ENCODE peak calls at places on chromosomes 1 and 21, in seven cellular contexts. I is colonic mucosa, O is iris pigment epithelial cell, X is ELR, J is EH, L is NCI-H69, C is heart left ventricle. V is an unnamed sample.

GRCh38 chr1:207579436-207579799 is 65.5 kb upstream of the CR1L start:
- DNase-seq in J (peak; percentile 72), O (peak; percentile 78), X (peak; percentile 80), C (peak; percentile 12), L (peak; percentile 35), I (peak; percentile 40), V (peak; percentile 31)

GRCh38 chr1:3204725-3205124 is 135.7 kb downstream of the PRDM16 start:
- DNase-seq in L (no peak), J (no peak), O (no peak), X (no peak), I (no peak), C (no peak), V (no peak)

GRCh38 chr1:28329395-28330153 is 734 bp downstream of the MED18 start:
- DNase-seq in X (peak; percentile 56), I (peak; percentile 36), O (peak; percentile 48), C (no peak), J (peak; percentile 39), L (peak; percentile 35), V (no peak)

GRCh38 chr1:32729254-32730046 is 26.9 kb upstream of the SYNC start:
- DNase-seq in X (peak; percentile 22), L (peak; percentile 72), C (no peak), O (no peak), J (no peak), I (no peak), V (no peak)

GRCh38 chr21:41361786-41362604 is at the start of gene MX2:
- DNase-seq in O (peak; percentile 47), C (peak; percentile 81), I (peak; percentile 61), L (no peak), J (peak; percentile 89), X (peak; percentile 76), V (peak; percentile 68)

GRCh38 chr1:61318319-61319125 is 236.2 kb downstream of the NFIA start:
- DNase-seq in X (peak; percentile 33), J (peak; percentile 64), C (peak; percentile 24), I (no peak), O (peak; percentile 85), L (peak; percentile 27), V (no peak)

GRCh38 chr1:906532-907420 is 16.9 kb upstream of the SAMD11 start:
- DNase-seq in L (no peak), I (peak; percentile 68), X (peak; percentile 75), O (peak; percentile 49), J (peak; percentile 70), C (peak; percentile 5), V (no peak)

GRCh38 chr1:241362350-241362749 is 5.3 kb upstream of the RGS7 start:
- DNase-seq in C (no peak), J (peak; percentile 1), O (no peak), L (no peak), I (no peak), X (no peak), V (no peak)

GRCh38 chr1:20712210-20712577 is 5.6 kb downstream of the KIF17 start:
- DNase-seq in O (no peak), J (no peak), C (no peak), X (no peak), I (no peak), L (no peak), V (no peak)